ENCODE peak calls at places on chromosome 14, in five cellular contexts. M, L, D, E and S are unnamed samples.

GRCh38 chr14:101178184-101179072 is 274.9 kb upstream of the RTL1 start:
- DNase-seq in M (no peak), E (no peak), D (no peak), L (no peak), S (no peak)

GRCh38 chr14:56297449-56297848 is 179.2 kb downstream of the PELI2 start:
- DNase-seq in E (no peak), L (no peak), D (no peak), M (no peak), S (no peak)

GRCh38 chr14:54881235-54881760 is 21.3 kb downstream of the GCH1 start:
- DNase-seq in L (no peak), E (peak), M (no peak), D (no peak), S (peak)

GRCh38 chr14:63204407-63205280 is at the start of gene RHOJ:
- DNase-seq in D (no peak), E (no peak), M (no peak), L (no peak), S (no peak)

GRCh38 chr14:61891251-61891650 is 129.0 kb downstream of the SNAPC1 start:
- DNase-seq in M (no peak), D (no peak), L (no peak), E (no peak), S (no peak)

GRCh38 chr14:24366664-24367505 is 1.1 kb upstream of the NFATC4 start:
- DNase-seq in E (peak), L (peak), D (peak), M (peak), S (peak)

GRCh38 chr14:83757896-83758295 is 1772.0 kb upstream of the FLRT2 start:
- DNase-seq in D (no peak), E (no peak), L (no peak), M (no peak), S (no peak)

GRCh38 chr14:34615507-34615906 is 14.4 kb downstream of the SNX6 start:
- DNase-seq in D (no peak), L (no peak), M (no peak), E (no peak), S (no peak)

GRCh38 chr14:23145794-23146422 is 26.9 kb upstream of the CEBPE start:
- DNase-seq in M (no peak), E (no peak), L (no peak), D (no peak), S (peak)

GRCh38 chr14:49774111-49774510 is 6.2 kb downstream of the KLHDC2 start:
- DNase-seq in D (no peak), M (no peak), E (no peak), L (no peak), S (no peak)

GRCh38 chr14:36451346-36452065 is 68.5 kb downstream of the NKX2-1 start:
- DNase-seq in D (no peak), E (no peak), M (no peak), L (no peak), S (no peak)

GRCh38 chr14:30518867-30519266 is 40.1 kb upstream of the G2E3 start:
- DNase-seq in E (no peak), D (no peak), M (no peak), L (no peak), S (no peak)

GRCh38 chr14:61511558-61511924 is 183.8 kb upstream of the HIF1A start:
- DNase-seq in L (no peak), E (no peak), D (no peak), M (no peak), S (peak)

GRCh38 chr14:105015242-105015641 is 5.6 kb downstream of the CDCA4 start:
- DNase-seq in D (no peak), E (no peak), L (no peak), M (no peak), S (no peak)

GRCh38 chr14:105092124-105092911 is 27.1 kb upstream of the GPR132 start:
- DNase-seq in L (no peak), M (peak), E (no peak), D (no peak), S (no peak)

GRCh38 chr14:51554339-51554920 is 97.3 kb upstream of the FRMD6 start:
- DNase-seq in D (no peak), E (no peak), L (no peak), M (no peak), S (no peak)

GRCh38 chr14:31263485-31264133 is 56.0 kb upstream of the HECTD1 start:
- DNase-seq in M (peak), L (peak), E (no peak), D (peak), S (no peak)

GRCh38 chr14:70339039-70339438 is 20.4 kb downstream of the COX16 start:
- DNase-seq in D (no peak), L (no peak), M (no peak), E (no peak), S (no peak)

GRCh38 chr14:63897706-63898105 is 44.9 kb downstream of the SYNE2 start:
- DNase-seq in M (no peak), E (no peak), D (no peak), L (no peak), S (no peak)

GRCh38 chr14:74546416-74546815 is 52.9 kb downstream of the ISCA2 start:
- DNase-seq in M (no peak), E (no peak), L (no peak), D (no peak), S (no peak)

GRCh38 chr14:39267592-39268112 is 33.9 kb downstream of the MIA2 start:
- DNase-seq in D (peak), E (no peak), M (no peak), L (peak), S (peak)

GRCh38 chr14:63308723-63309317 is 9.9 kb downstream of the GPHB5 start:
- DNase-seq in M (no peak), D (peak), E (no peak), L (peak), S (no peak)

GRCh38 chr14:85565862-85566296 is 35.9 kb downstream of the FLRT2 start:
- DNase-seq in L (no peak), E (no peak), D (no peak), M (no peak), S (no peak)

GRCh38 chr14:75864352-75864751 is 117.4 kb downstream of the TGFB3 start:
- DNase-seq in E (no peak), L (no peak), M (no peak), D (no peak), S (no peak)

GRCh38 chr14:92800012-92800411 is 5.9 kb downstream of the GOLGA5 start:
- DNase-seq in M (no peak), D (no peak), E (no peak), L (no peak), S (no peak)

GRCh38 chr14:97028382-97028781 is 231.2 kb downstream of the VRK1 start:
- DNase-seq in E (no peak), D (no peak), L (no peak), M (no peak), S (no peak)

GRCh38 chr14:61461808-61462275 is 140.5 kb downstream of the PRKCH start:
- DNase-seq in L (peak), D (peak), M (no peak), E (no peak), S (peak)

GRCh38 chr14:100294213-100294962 is 11.9 kb downstream of the SLC25A29 start:
- DNase-seq in L (no peak), E (peak), M (no peak), D (no peak), S (no peak)

GRCh38 chr14:53412819-53413664 is 259.9 kb upstream of the DDHD1 start:
- DNase-seq in E (no peak), L (no peak), D (peak), M (no peak), S (no peak)

GRCh38 chr14:30283822-30284446 is 275.0 kb upstream of the G2E3 start:
- DNase-seq in D (peak), M (no peak), E (no peak), L (peak), S (no peak)

GRCh38 chr14:44795725-44796124 is 166.0 kb downstream of the KLHL28 start:
- DNase-seq in D (no peak), L (no peak), E (no peak), M (no peak), S (no peak)

GRCh38 chr14:76918176-76918750 is 92.1 kb downstream of the LRRC74A start:
- DNase-seq in D (no peak), E (no peak), M (peak), L (no peak), S (peak)

GRCh38 chr14:76920572-76921175 is 94.5 kb downstream of the LRRC74A start:
- DNase-seq in E (no peak), L (no peak), D (no peak), M (no peak), S (no peak)

GRCh38 chr14:76918751-76919421 is 92.7 kb downstream of the LRRC74A start:
- DNase-seq in D (peak), L (peak), M (peak), E (no peak), S (peak)

GRCh38 chr14:76919431-76919810 is 93.2 kb downstream of the LRRC74A start:
- DNase-seq in L (no peak), E (no peak), M (peak), D (no peak), S (peak)

DNA sequence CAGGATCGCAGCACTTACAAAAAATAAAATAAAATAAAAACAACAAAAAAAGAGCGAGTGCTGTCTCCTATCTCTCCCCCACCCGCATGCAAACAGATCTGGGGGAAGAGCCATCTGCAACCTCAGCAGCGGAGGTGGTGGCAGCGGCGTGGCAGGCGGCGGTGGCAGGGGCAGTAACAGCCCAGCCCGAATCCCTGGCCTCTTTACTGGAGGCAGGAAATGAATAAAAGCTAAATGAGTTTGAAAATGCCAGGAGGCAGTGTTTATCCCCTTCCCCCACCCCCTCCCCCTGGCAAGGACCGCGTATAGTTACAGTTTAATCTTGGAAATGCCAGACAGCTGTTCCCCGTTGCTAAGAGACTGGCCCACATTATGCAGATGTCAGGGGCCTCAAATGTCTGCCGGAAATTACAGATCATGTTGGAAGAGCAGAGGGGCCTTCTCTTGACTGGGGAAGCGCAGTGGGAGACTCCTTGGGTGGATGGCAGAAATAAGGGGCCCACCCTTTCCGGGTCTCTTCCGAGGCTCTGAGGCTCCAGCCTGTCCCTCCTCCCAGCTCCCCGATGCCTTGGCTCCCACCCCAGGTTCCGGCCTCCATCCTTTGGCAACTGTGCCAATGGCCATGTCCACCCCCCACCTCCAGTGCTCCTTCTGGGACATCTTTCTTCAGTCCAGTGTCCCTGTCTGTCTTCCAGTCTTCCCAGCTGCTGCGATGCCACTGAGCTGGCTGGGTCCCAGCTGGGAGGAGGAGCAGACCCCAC is 93.8 kb downstream of the LRRC74A start:
- DNase-seq in E (no peak), D (peak), L (no peak), M (peak), S (no peak)
- TF ChIP-seq POLR2AphosphoS5 in E (no peak), D (no peak), L (no peak), M (no peak), S (no peak)

DNA sequence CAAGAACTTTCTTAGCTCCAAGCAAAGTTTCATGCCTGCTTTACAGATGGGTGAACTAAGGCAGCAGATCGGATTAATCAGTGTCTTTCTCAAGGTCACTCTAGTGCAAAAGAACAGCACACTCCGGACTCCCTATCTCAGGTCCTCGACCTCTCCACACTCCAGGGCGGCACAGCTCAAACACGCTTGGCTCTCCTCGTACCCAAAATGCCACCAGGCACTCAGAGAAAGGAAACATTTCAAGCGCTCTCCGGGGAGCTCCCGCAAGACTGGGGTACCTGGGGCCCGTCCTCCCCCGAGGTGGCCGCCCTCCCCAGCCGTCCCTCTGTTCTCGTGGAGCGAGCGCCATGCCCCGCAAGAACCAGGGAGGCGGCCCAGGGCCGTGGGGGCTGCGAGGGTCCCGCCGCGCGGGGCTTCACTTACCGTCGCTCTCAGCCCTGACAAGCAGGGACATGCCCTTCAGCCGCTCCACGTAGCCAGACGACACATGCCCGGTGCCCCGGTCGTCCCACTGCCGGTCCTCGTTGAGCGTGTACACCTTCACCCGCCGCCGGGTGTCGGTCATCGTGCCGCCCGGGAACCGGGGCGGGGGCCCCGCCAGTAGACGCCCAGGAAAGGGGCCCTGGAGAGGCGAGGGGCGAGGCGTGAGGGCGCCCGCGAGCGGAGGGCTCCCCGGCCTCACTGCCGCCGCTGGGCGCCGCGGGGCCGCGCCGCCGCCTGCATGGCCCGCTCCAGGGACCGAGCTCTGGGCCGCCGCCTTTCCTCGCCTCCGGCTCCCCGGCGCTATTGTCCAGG is 830 bp downstream of the PPP4R3A start:
- DNase-seq in E (no peak), M (peak), L (no peak), D (peak), S (peak)
- TF ChIP-seq POLR2A in E (peak), M (no peak), L (no peak), D (peak), S (no peak)

GRCh38 chr14:68913516-68913915 is 65.6 kb downstream of the ACTN1 start:
- DNase-seq in D (no peak), M (no peak), E (no peak), L (no peak), S (no peak)

GRCh38 chr14:68908201-68908600 is 70.9 kb downstream of the ACTN1 start:
- DNase-seq in M (no peak), L (no peak), D (no peak), E (no peak), S (no peak)

GRCh38 chr14:68910540-68910939 is 68.6 kb downstream of the ACTN1 start:
- DNase-seq in E (no peak), L (no peak), M (no peak), D (no peak), S (no peak)

GRCh38 chr14:68908860-68909259 is 70.2 kb downstream of the ACTN1 start:
- DNase-seq in L (no peak), E (no peak), M (no peak), D (no peak), S (no peak)

DNA sequence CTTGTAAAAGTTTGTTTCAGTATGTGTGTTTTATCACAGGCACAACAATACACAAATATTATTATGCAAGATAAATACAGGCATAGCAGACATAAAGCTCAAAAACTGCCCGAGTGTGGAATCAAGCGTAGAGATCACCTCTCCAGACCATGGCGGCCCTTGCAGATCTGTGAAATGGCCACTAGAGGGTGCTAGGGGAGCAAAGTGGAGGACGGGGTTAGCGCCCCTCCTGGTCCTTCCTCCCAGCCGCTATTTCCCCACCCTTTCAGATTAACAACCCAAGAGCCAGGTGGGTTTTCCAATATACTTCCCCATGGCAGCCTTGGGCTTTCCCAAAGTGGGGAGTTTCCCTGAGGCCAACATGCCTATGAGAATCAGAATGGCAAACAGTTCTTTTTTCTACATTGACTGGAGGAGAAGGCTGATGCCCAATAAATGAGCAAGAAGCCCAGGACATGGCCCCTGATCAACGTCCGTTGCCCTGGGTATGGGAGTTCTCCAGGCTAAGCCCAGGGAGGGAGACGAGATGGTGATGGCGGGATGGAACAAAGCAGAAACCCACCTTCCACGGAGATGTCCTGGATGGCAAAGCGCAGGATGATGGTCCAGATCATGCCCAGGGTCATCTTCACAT is 67.4 kb downstream of the ACTN1 start:
- DNase-seq in D (peak), L (peak), E (no peak), M (peak), S (peak)
- TF ChIP-seq POLR2AphosphoS5 in D (no peak), L (no peak), E (no peak), M (no peak), S (peak)

GRCh38 chr14:21308479-21309237 is 28.8 kb downstream of the RPGRIP1 start:
- DNase-seq in D (peak), E (peak), L (peak), M (peak), S (peak)
- TF ChIP-seq POLR2A in D (peak), E (peak), L (no peak), M (peak), S (peak)

DNA sequence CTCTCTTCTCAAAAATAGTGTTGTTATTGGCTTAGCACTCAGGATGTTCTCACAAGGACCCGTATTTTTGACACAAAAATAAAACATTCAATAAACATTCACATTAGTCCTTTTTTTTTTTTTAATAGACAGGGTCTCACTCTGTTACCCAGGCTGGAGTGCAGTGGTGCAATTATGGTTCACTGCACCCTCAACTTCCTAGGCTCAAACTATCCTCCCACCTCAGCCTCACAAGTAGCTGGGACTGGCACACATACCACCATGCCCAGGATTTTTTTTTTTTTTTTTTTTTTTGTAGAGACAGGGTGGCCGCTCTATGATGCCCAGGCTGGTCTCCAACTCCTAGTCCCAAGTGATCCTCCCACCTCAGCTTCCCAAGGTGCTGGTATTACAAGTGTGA is 27.0 kb downstream of the PPP1R13B start:
- DNase-seq in L (no peak), E (no peak), D (no peak), M (no peak), S (no peak)
- TF ChIP-seq POLR2AphosphoS5 in L (no peak), E (no peak), D (no peak), M (no peak), S (no peak)